ENCODE peak calls at places on chromosomes 13 and 19, in five cellular contexts. K is A549, Q is PC-3, A is pancreas, D is left cardiac atrium. V is an unnamed sample.

GRCh38 chr19:53157601-53158000 is 1.3 kb downstream of the ZNF347 start:
- ATAC-seq in K (no peak), Q (peak), A (peak), D (peak), V (no peak)

GRCh38 chr13:46615888-46616531 is 63.0 kb downstream of the LRCH1 start:
- ATAC-seq in K (no peak), Q (no peak), A (no peak), D (peak), V (no peak)

GRCh38 chr13:113042456-113042855 is 63.1 kb upstream of the F7 start:
- ATAC-seq in K (no peak), Q (no peak), A (no peak), D (no peak), V (no peak)

GRCh38 chr19:10854350-10855089 is 6.3 kb downstream of the C19orf38 start:
- ATAC-seq in K (no peak), Q (peak), A (no peak), D (no peak), V (peak)

GRCh38 chr13:100229603-100230002 is 140.7 kb downstream of the PCCA start:
- ATAC-seq in K (no peak), Q (no peak), A (no peak), D (no peak), V (no peak)

GRCh38 chr13:30145709-30146367 is 161.5 kb downstream of the KATNAL1 start:
- ATAC-seq in K (no peak), Q (no peak), A (no peak), D (no peak), V (no peak)

GRCh38 chr13:49869514-49869913 is 66.6 kb downstream of the SPRYD7 start:
- ATAC-seq in K (peak), Q (no peak), A (no peak), D (no peak), V (no peak)

GRCh38 chr13:33649212-33649917 is 168.6 kb upstream of the RFC3 start:
- ATAC-seq in K (no peak), Q (peak), A (no peak), D (peak), V (no peak)

GRCh38 chr19:2456301-2456570 is 523 bp downstream of the LMNB2 start:
- ATAC-seq in K (no peak), Q (no peak), A (no peak), D (no peak), V (peak)

GRCh38 chr19:54485846-54486245 is 12.8 kb upstream of the CDC42EP5 start:
- ATAC-seq in K (no peak), Q (no peak), A (no peak), D (no peak), V (no peak)

GRCh38 chr13:49858183-49858856 is 65.8 kb upstream of the KPNA3 start:
- ATAC-seq in K (peak), Q (peak), A (peak), D (peak), V (no peak)

GRCh38 chr19:14413765-14414171 is 5.4 kb downstream of the DDX39A start:
- ATAC-seq in K (no peak), Q (no peak), A (no peak), D (peak), V (no peak)

GRCh38 chr19:1502433-1503088 is 10.3 kb downstream of the ADAMTSL5 start:
- ATAC-seq in K (no peak), Q (no peak), A (no peak), D (no peak), V (no peak)

GRCh38 chr13:97889803-97890202 is 63.7 kb upstream of the IPO5 start:
- ATAC-seq in K (no peak), Q (no peak), A (no peak), D (peak), V (no peak)

GRCh38 chr19:4457654-4458406 is at the start of gene UBXN6:
- ATAC-seq in K (peak), Q (peak), A (peak), D (peak), V (peak)

GRCh38 chr13:106095406-106095805 is 440.1 kb downstream of the EFNB2 start:
- ATAC-seq in K (no peak), Q (no peak), A (no peak), D (no peak), V (no peak)

GRCh38 chr19:55442372-55443044 is 592 bp downstream of the SHISA7 start:
- ATAC-seq in K (no peak), Q (peak), A (no peak), D (no peak), V (peak)

GRCh38 chr13:28357846-28358496 is 137.0 kb downstream of the FLT1 start:
- ATAC-seq in K (no peak), Q (no peak), A (no peak), D (peak), V (peak)

GRCh38 chr19:50258918-50259372 is 55.5 kb downstream of the MYH14 start:
- ATAC-seq in K (peak), Q (no peak), A (no peak), D (no peak), V (no peak)

GRCh38 chr19:43467276-43467675 is 1.9 kb upstream of the LYPD3 start:
- ATAC-seq in K (no peak), Q (no peak), A (no peak), D (no peak), V (no peak)

GRCh38 chr13:75402787-75403186 is 79.2 kb downstream of the TBC1D4 start:
- ATAC-seq in K (no peak), Q (no peak), A (no peak), D (peak), V (no peak)

GRCh38 chr13:113470073-113470472 is 16.8 kb upstream of the ADPRHL1 start:
- ATAC-seq in K (no peak), Q (no peak), A (no peak), D (no peak), V (no peak)

GRCh38 chr13:81334481-81334880 is 993.6 kb upstream of the SPRY2 start:
- ATAC-seq in K (no peak), Q (no peak), A (no peak), D (no peak), V (no peak)